ENCODE peak calls at places on chromosomes 11 and 22, in five cellular contexts. T, W, E, A and R are unnamed samples. For H3K36me3, the result is how much of the 10 kb centered on the place peaks cover.

GRCh38 chr11:70713436-70713835 is 315.1 kb downstream of the CTTN start:
- DNase-seq in T (no peak), W (no peak), E (no peak), A (no peak), R (no peak)

GRCh38 chr11:27757953-27758352 is 57.7 kb upstream of the BDNF start:
- DNase-seq in T (no peak), W (no peak), E (no peak), A (peak), R (no peak)

GRCh38 chr11:33160587-33160986 is 693 bp downstream of the CSTF3 start:
- DNase-seq in T (no peak), W (no peak), E (no peak), A (no peak), R (no peak)

GRCh38 chr22:26552466-26552865 is 37.5 kb downstream of the TPST2 start:
- DNase-seq in T (no peak), W (no peak), E (no peak), A (peak), R (no peak)

GRCh38 chr22:41237707-41238569 is 2.8 kb downstream of the CHADL start:
- DNase-seq in T (no peak), W (peak), E (peak), A (peak), R (peak)

GRCh38 chr11:127133061-127133460 is 132.5 kb upstream of the KIRREL3 start:
- DNase-seq in T (no peak), W (no peak), E (no peak), A (no peak), R (no peak)

GRCh38 chr22:34814260-34814659 is 251.7 kb upstream of the ISX start:
- DNase-seq in T (no peak), W (no peak), E (no peak), A (no peak), R (no peak)

GRCh38 chr11:106275151-106275550 is 197.7 kb downstream of the AASDHPPT start:
- DNase-seq in T (no peak), W (no peak), E (no peak), A (no peak), R (no peak)

GRCh38 chr11:46410021-46410420 is 18.4 kb upstream of the CHRM4 start:
- DNase-seq in T (no peak), W (no peak), E (peak), A (peak), R (peak)

GRCh38 chr11:117410238-117410637 is 82.6 kb downstream of the CEP164 start:
- DNase-seq in T (no peak), W (no peak), E (no peak), A (no peak), R (no peak)

GRCh38 chr11:16111690-16112089 is 244.7 kb downstream of the SOX6 start:
- DNase-seq in T (no peak), W (no peak), E (peak), A (no peak), R (no peak)

GRCh38 chr22:27314276-27314807 is 487.2 kb downstream of the MN1 start:
- DNase-seq in T (no peak), W (no peak), E (no peak), A (no peak), R (peak)

GRCh38 chr22:22978637-22979036 is 91.0 kb downstream of the IGLL5 start:
- DNase-seq in T (no peak), W (no peak), E (no peak), A (no peak), R (no peak)

GRCh38 chr11:74971424-74971823 is 17.3 kb upstream of the NEU3 start:
- DNase-seq in T (no peak), W (no peak), E (no peak), A (no peak), R (no peak)

GRCh38 chr11:75557649-75558494 is 4.2 kb upstream of the SERPINH1 start:
- DNase-seq in T (no peak), W (peak), E (no peak), A (peak), R (no peak)

GRCh38 chr11:95419915-95420314 is 188.9 kb upstream of the SESN3 start:
- DNase-seq in T (no peak), W (no peak), E (no peak), A (peak), R (no peak)

GRCh38 chr22:38923463-38924196 is 33.8 kb upstream of the APOBEC3A start:
- DNase-seq in T (peak), W (peak), E (peak), A (peak), R (peak)

GRCh38 chr11:66862559-66863037 is 5.7 kb downstream of the LRFN4 start:
- DNase-seq in T (no peak), W (peak), E (no peak), A (no peak), R (no peak)

GRCh38 chr11:92601048-92601447 is 368.4 kb upstream of the MTNR1B start:
- DNase-seq in T (no peak), W (no peak), E (no peak), A (no peak), R (no peak)

GRCh38 chr11:29844701-29845379 is 172.0 kb downstream of the KCNA4 start:
- DNase-seq in T (no peak), W (no peak), E (no peak), A (no peak), R (no peak)

GRCh38 chr11:126990716-126991480 is 9.7 kb downstream of the KIRREL3 start:
- DNase-seq in T (no peak), W (no peak), E (no peak), A (no peak), R (no peak)

GRCh38 chr11:90468923-90469322 is 246.1 kb upstream of the CHORDC1 start:
- DNase-seq in T (no peak), W (no peak), E (no peak), A (peak), R (no peak)

GRCh38 chr11:72085836-72086475 is 5.3 kb downstream of the LRRC51 start:
- DNase-seq in T (no peak), W (no peak), E (no peak), A (no peak), R (peak)

GRCh38 chr11:130649749-130650275 is 201.4 kb downstream of the ADAMTS15 start:
- DNase-seq in T (no peak), W (no peak), E (no peak), A (no peak), R (no peak)

GRCh38 chr11:36452987-36453386 is 57.1 kb downstream of the TRAF6 start:
- DNase-seq in T (no peak), W (no peak), E (no peak), A (no peak), R (peak)
- H3K36me3 ChIP-seq in T (under half), W (under half), E (under half), A (under half), R (under half)

GRCh38 chr11:68146010-68146540 is 24.9 kb upstream of the CHKA start:
- DNase-seq in T (peak), W (peak), E (no peak), A (peak), R (peak)
- H3K27ac ChIP-seq in T (no peak), W (peak), E (no peak), A (no peak), R (peak)

GRCh38 chr11:103948331-103948730 is 88.1 kb upstream of the DDI1 start:
- DNase-seq in T (no peak), W (no peak), E (no peak), A (no peak), R (no peak)
- H3K36me3 ChIP-seq in T (under half), W (under half), E (under half), A (under half), R (under half)

GRCh38 chr22:49186756-49187155 is 640.9 kb downstream of the BRD1 start:
- DNase-seq in T (no peak), W (no peak), E (no peak), A (no peak), R (no peak)
- H3K27ac ChIP-seq in T (no peak), W (no peak), E (no peak), A (no peak), R (no peak)

GRCh38 chr22:42825796-42826195 is 31.3 kb downstream of the ARFGAP3 start:
- DNase-seq in T (no peak), W (no peak), E (no peak), A (no peak), R (no peak)

GRCh38 chr22:42817556-42817955 is 39.5 kb downstream of the ARFGAP3 start:
- DNase-seq in T (no peak), W (no peak), E (no peak), A (no peak), R (no peak)

GRCh38 chr22:42819412-42820069 is 37.5 kb downstream of the ARFGAP3 start:
- DNase-seq in T (no peak), W (no peak), E (no peak), A (no peak), R (no peak)

GRCh38 chr22:42820075-42820763 is 36.9 kb downstream of the ARFGAP3 start:
- DNase-seq in T (no peak), W (no peak), E (peak), A (peak), R (peak)

DNA sequence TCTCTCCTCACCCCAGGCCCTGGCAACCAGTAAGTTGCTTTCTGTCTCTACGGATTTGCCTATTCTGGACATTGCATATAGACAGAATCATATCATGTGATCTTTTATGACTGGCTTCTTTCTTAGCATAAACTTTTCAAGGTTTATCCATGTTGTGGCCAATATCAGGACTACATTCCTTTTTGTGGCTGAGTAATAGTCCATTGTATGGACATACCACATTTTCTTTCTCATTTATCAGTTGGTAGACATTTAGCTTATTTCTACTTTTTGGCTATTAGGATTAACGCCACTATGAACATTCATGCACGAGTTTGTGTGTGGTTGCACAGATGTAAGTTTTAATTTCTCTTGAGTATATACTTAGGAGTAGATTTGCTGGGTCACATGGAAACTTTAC is 35.7 kb downstream of the ARFGAP3 start:
- DNase-seq in T (no peak), W (no peak), E (no peak), A (no peak), R (no peak)
- H3K36me3 ChIP-seq in T (half or more), W (half or more), E (under half), A (under half), R (under half)